ENCODE peak calls at places on chromosomes 5 and 9, in nine cellular contexts. W is transverse colon; M is lower leg skin; V is stimulated activated CD4-positive, alpha-beta T cell treated with anti-CD3 and anti-CD28 coated beads, Interleukin-15, amount 100 ng/mL, for 24 hours; S is A673; I is ascending aorta; E is hypothalamus; R is neural progenitor cell; O is tibial nerve. U is an unnamed sample.

GRCh38 chr9:102985162-102985900 is 9.8 kb upstream of the CYLC2 start:
- DNase-seq in I (no peak), E (no peak), M (no peak), O (no peak), W (no peak), R (no peak), V (no peak), S (no peak), U (peak)

GRCh38 chr9:81671880-81672280 is 17.5 kb downstream of the TLE1 start:
- DNase-seq in V (no peak), S (no peak), I (peak), M (peak), O (peak), E (peak), R (no peak), W (peak), U (no peak)

GRCh38 chr9:69471433-69471832 is 146.4 kb downstream of the ENTREP1 start:
- DNase-seq in S (no peak), M (no peak), V (no peak), O (no peak), E (no peak), R (no peak), I (no peak), W (no peak), U (no peak)

GRCh38 chr5:148446591-148446990 is 62.8 kb downstream of the FBXO38 start:
- DNase-seq in M (no peak), S (no peak), R (no peak), V (no peak), I (no peak), E (no peak), W (no peak), O (no peak), U (no peak)

GRCh38 chr5:176525677-176526076 is 11.5 kb downstream of the RNF44 start:
- DNase-seq in W (no peak), E (no peak), I (no peak), R (no peak), M (no peak), V (no peak), O (no peak), S (no peak), U (no peak)

GRCh38 chr9:35555881-35556280 is 49.2 kb upstream of the TESK1 start:
- DNase-seq in E (no peak), R (no peak), O (no peak), V (no peak), M (no peak), I (no peak), W (no peak), S (no peak), U (no peak)

GRCh38 chr9:115673599-115673998 is 480.0 kb upstream of the PAPPA start:
- DNase-seq in W (no peak), I (no peak), O (no peak), S (no peak), R (no peak), V (no peak), M (no peak), E (no peak), U (no peak)

GRCh38 chr5:107817951-107818350 is 147.2 kb upstream of the EFNA5 start:
- DNase-seq in V (no peak), R (no peak), E (no peak), I (no peak), O (no peak), M (no peak), S (no peak), W (no peak), U (no peak)

GRCh38 chr9:27430754-27431540 is 93.1 kb upstream of the IFNK start:
- DNase-seq in E (no peak), S (no peak), I (no peak), R (peak), V (no peak), M (no peak), O (no peak), W (no peak), U (peak)

GRCh38 chr9:38022203-38022602 is 46.8 kb downstream of the SHB start:
- DNase-seq in V (no peak), E (no peak), M (no peak), S (no peak), R (no peak), O (no peak), W (no peak), I (no peak), U (no peak)

GRCh38 chr9:90025816-90026215 is 421.0 kb downstream of the GADD45G start:
- DNase-seq in O (no peak), I (no peak), S (no peak), E (no peak), V (no peak), R (no peak), M (no peak), W (no peak), U (no peak)

GRCh38 chr9:119905706-119906105 is 536.5 kb upstream of the BRINP1 start:
- DNase-seq in I (no peak), S (no peak), M (no peak), O (no peak), W (no peak), R (no peak), E (no peak), V (no peak), U (no peak)

GRCh38 chr9:80147866-80148265 is 576.1 kb downstream of the TLE4 start:
- DNase-seq in O (no peak), E (no peak), I (no peak), S (peak), W (no peak), M (no peak), R (peak), V (no peak), U (peak)

GRCh38 chr5:175895701-175896102 is 24.3 kb downstream of the CPLX2 start:
- DNase-seq in R (peak), W (no peak), E (no peak), S (no peak), O (no peak), V (peak), I (no peak), M (peak), U (peak)

GRCh38 chr5:112902561-112902960 is 19.5 kb downstream of the REEP5 start:
- DNase-seq in R (no peak), S (no peak), I (no peak), W (no peak), O (no peak), E (no peak), M (no peak), V (no peak), U (no peak)

GRCh38 chr9:124450241-124450924 is at the start of gene ADGRD2:
- DNase-seq in M (no peak), W (no peak), O (no peak), S (peak), E (peak), I (no peak), V (peak), R (peak), U (peak)

GRCh38 chr5:115435776-115436712 is 108.5 kb downstream of the FEM1C start:
- DNase-seq in M (no peak), R (no peak), V (no peak), I (no peak), O (no peak), W (no peak), S (no peak), E (no peak), U (no peak)

GRCh38 chr5:72160959-72161358 is 53.7 kb downstream of the MAP1B start:
- DNase-seq in M (no peak), S (no peak), R (no peak), O (no peak), V (no peak), I (no peak), W (no peak), E (no peak), U (no peak)

GRCh38 chr9:89684912-89685636 is 80.3 kb downstream of the GADD45G start:
- DNase-seq in O (no peak), I (peak), E (no peak), W (no peak), R (no peak), S (no peak), V (no peak), M (no peak), U (no peak)

GRCh38 chr9:74748966-74749365 is 138.8 kb downstream of the TRPM6 start:
- DNase-seq in R (no peak), E (no peak), M (no peak), I (no peak), V (no peak), W (no peak), S (no peak), O (no peak), U (no peak)

GRCh38 chr9:126421567-126422428 is 95.2 kb downstream of the MVB12B start:
- DNase-seq in M (no peak), I (no peak), W (no peak), V (no peak), E (no peak), S (no peak), R (peak), O (no peak), U (no peak)

GRCh38 chr5:91486638-91487037 is 103.5 kb upstream of the ARRDC3 start:
- DNase-seq in M (no peak), E (no peak), R (no peak), S (peak), I (no peak), V (no peak), O (no peak), W (no peak), U (no peak)

GRCh38 chr5:10120934-10121333 is 128.8 kb downstream of the ATPSCKMT start:
- DNase-seq in E (no peak), R (no peak), W (no peak), M (no peak), S (no peak), V (no peak), I (no peak), O (no peak), U (no peak)

GRCh38 chr5:149455889-149456409 is 76.9 kb upstream of the IL17B start:
- DNase-seq in E (no peak), S (no peak), R (no peak), W (no peak), I (no peak), V (no peak), O (no peak), M (no peak), U (no peak)

GRCh38 chr9:130026583-130027427 is 16.2 kb downstream of the FNBP1 start:
- DNase-seq in O (no peak), I (no peak), M (no peak), E (no peak), V (no peak), R (no peak), S (no peak), W (no peak), U (no peak)

GRCh38 chr9:14210428-14210827 is 103.5 kb downstream of the NFIB start:
- DNase-seq in E (no peak), V (no peak), M (no peak), I (no peak), S (no peak), O (no peak), W (no peak), R (no peak), U (no peak)

GRCh38 chr5:138733509-138733908 is 19.7 kb upstream of the CTNNA1 start:
- DNase-seq in E (no peak), M (no peak), V (no peak), S (no peak), O (no peak), I (no peak), R (no peak), W (no peak), U (no peak)

GRCh38 chr5:172642926-172643325 is 1.9 kb downstream of the NEURL1B start:
- DNase-seq in W (no peak), M (no peak), I (no peak), O (no peak), V (no peak), R (no peak), S (no peak), E (no peak), U (no peak)

GRCh38 chr5:146425023-146425422 is 22.1 kb upstream of the TCERG1 start:
- DNase-seq in W (no peak), S (no peak), M (no peak), E (no peak), I (no peak), O (no peak), R (peak), V (no peak), U (no peak)